ENCODE peak calls at places on chromosomes 16 and 17, in seven cellular contexts. G is HepG2, E is HCT116, A is GM12878, U is K562, L is SK-N-SH, Y is H1. X is an unnamed sample.

GRCh38 chr16:67539271-67539670 is 10.6 kb downstream of the RIPOR1 start:
- DNase-seq in G (no peak), E (no peak), A (no peak), U (no peak), L (no peak), Y (no peak), X (no peak)

GRCh38 chr16:55255890-55256289 is 68.1 kb upstream of the IRX6 start:
- DNase-seq in G (no peak), E (no peak), A (no peak), U (no peak), L (peak; percentile 14), Y (no peak), X (no peak)

GRCh38 chr17:37417852-37418251 is 11.2 kb downstream of the TADA2A start:
- DNase-seq in G (no peak), E (no peak), A (no peak), U (no peak), L (no peak), Y (no peak), X (no peak)

GRCh38 chr17:44738214-44738906 is 20.4 kb upstream of the ADAM11 start:
- DNase-seq in G (no peak), E (no peak), A (peak; percentile 17), U (no peak), L (no peak), Y (no peak), X (no peak)

GRCh38 chr17:80441133-80441578 is 26.2 kb downstream of the ENDOV start:
- DNase-seq in G (peak; percentile 35), E (no peak), A (no peak), U (peak; percentile 94), L (peak; percentile 59), Y (peak; percentile 95), X (no peak)

GRCh38 chr16:66382966-66383299 is 16.4 kb downstream of the CDH5 start:
- DNase-seq in G (peak; percentile 41), E (no peak), A (no peak), U (no peak), L (no peak), Y (no peak), X (peak; percentile 5)

GRCh38 chr16:23048164-23048563 is 101.1 kb downstream of the USP31 start:
- DNase-seq in G (no peak), E (no peak), A (no peak), U (no peak), L (no peak), Y (no peak), X (no peak)

GRCh38 chr17:1898872-1899271 is 69.1 kb downstream of the RPA1 start:
- DNase-seq in G (no peak), E (no peak), A (no peak), U (no peak), L (peak; percentile 41), Y (no peak), X (no peak)

DNA sequence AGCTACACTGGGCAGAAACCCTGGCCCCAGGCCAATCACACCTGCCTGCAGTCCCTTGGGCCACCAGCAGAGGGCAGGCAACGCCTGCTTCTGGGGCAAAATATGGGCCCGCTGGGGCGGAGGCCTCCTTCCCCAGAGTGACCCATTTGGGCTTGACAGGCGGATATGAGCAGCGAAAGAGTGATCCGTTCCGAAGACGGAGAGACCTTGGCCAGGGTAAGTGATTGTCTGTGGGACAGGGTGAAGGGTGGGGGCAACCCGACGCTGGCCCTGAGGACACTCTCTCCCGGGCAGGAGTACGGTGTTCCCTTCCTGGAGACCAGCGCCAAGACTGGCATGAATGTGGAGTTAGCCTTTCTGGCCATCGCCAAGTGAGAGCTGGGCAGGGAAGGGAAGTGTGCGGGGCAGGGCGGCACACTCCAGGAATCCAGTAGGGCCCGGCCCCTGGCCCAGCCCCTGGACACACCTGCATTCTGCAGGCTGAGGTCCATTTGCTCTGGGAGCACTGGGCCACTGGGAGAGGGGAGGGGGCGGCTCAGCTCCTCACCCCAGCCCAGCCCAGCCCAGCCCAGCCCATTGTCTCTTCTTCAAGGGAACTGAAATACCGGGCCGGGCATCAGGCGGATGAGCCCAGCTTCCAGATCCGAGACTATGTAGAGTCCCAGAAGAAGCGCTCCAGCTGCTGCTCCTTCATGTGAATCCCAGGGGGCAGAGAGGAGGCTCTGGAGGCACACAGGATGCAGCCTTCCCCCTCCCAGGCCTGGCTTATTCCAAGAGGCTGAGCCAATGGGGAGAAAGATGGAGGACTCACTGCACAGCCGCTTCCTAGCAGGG is 3.5 kb upstream of the NHERF1 start:
- DNase-seq in G (peak; percentile 67), E (peak; percentile 64), A (no peak), U (peak; percentile 80), L (peak; percentile 90), Y (peak; percentile 100), X (peak; percentile 52)
- H3K4me1 ChIP-seq in G (peaks cover 65% of the 10 kb centered on the region), E (peaks cover 17% of the 10 kb centered on the region), A (peaks cover 26% of the 10 kb centered on the region), U (peaks cover 28% of the 10 kb centered on the region), L (no peaks in the 10 kb centered on the region), Y (peaks cover 16% of the 10 kb centered on the region), X (peaks cover 18% of the 10 kb centered on the region)

GRCh38 chr17:31696184-31696602 is 162.9 kb downstream of the COPRS start:
- DNase-seq in G (peak; percentile 50), E (no peak), A (no peak), U (no peak), L (peak; percentile 90), Y (peak; percentile 49), X (no peak)
- TF ChIP-seq CTCF in G (no peak), E (no peak), A (no peak), U (no peak), L (peak; percentile 34), Y (peak; percentile 30), X (no peak)

GRCh38 chr17:41583137-41584127 is 3.3 kb downstream of the KRT14 start:
- DNase-seq in G (no peak), E (no peak), A (no peak), U (peak; percentile 30), L (no peak), Y (no peak), X (no peak)
- TF ChIP-seq SIN3A in G (no peak), E (no peak), A (no peak), U (no peak), L (no peak), Y (no peak), X (no peak)

GRCh38 chr16:89406277-89406888 is 84.0 kb downstream of the ANKRD11 start:
- DNase-seq in G (no peak), E (no peak), A (no peak), U (no peak), L (no peak), Y (no peak), X (no peak)
- H3K4me1 ChIP-seq in G (peaks cover 85% of the 10 kb centered on the region), E (peaks cover 5% of the 10 kb centered on the region), A (peaks cover 19% of the 10 kb centered on the region), U (peaks cover 41% of the 10 kb centered on the region), L (peaks cover 24% of the 10 kb centered on the region), Y (peaks cover 23% of the 10 kb centered on the region), X (peaks cover 73% of the 10 kb centered on the region)

GRCh38 chr17:74859439-74860228 is at the start of gene GRIN2C:
- DNase-seq in G (no peak), E (no peak), A (no peak), U (peak; percentile 63), L (peak; percentile 93), Y (peak; percentile 69), X (no peak)
- TF ChIP-seq CTCF in G (peak; percentile 38), E (no peak), A (no peak), U (no peak), L (peak; percentile 54), Y (peak; percentile 25), X (peak; percentile 89)

GRCh38 chr17:39235555-39236221 is 9.9 kb upstream of the STAC2 start:
- DNase-seq in G (peak; percentile 60), E (peak; percentile 87), A (peak; percentile 24), U (peak; percentile 83), L (peak; percentile 80), Y (peak; percentile 84), X (no peak)

GRCh38 chr17:39236981-39237441 is 11.3 kb upstream of the STAC2 start:
- DNase-seq in G (no peak), E (no peak), A (no peak), U (no peak), L (no peak), Y (no peak), X (no peak)

GRCh38 chr17:39237586-39237985 is 11.8 kb upstream of the STAC2 start:
- DNase-seq in G (no peak), E (no peak), A (no peak), U (no peak), L (no peak), Y (no peak), X (no peak)

GRCh38 chr17:39239640-39240314 is 14.0 kb upstream of the STAC2 start:
- DNase-seq in G (peak; percentile 55), E (peak; percentile 59), A (no peak), U (peak; percentile 78), L (peak; percentile 72), Y (peak; percentile 94), X (no peak)

GRCh38 chr17:39236383-39236927 is 10.7 kb upstream of the STAC2 start:
- DNase-seq in G (no peak), E (no peak), A (no peak), U (no peak), L (no peak), Y (no peak), X (no peak)
- TF ChIP-seq SIN3A in G (no peak), E (no peak), A (no peak), U (no peak), L (no peak), Y (no peak), X (no peak)

DNA sequence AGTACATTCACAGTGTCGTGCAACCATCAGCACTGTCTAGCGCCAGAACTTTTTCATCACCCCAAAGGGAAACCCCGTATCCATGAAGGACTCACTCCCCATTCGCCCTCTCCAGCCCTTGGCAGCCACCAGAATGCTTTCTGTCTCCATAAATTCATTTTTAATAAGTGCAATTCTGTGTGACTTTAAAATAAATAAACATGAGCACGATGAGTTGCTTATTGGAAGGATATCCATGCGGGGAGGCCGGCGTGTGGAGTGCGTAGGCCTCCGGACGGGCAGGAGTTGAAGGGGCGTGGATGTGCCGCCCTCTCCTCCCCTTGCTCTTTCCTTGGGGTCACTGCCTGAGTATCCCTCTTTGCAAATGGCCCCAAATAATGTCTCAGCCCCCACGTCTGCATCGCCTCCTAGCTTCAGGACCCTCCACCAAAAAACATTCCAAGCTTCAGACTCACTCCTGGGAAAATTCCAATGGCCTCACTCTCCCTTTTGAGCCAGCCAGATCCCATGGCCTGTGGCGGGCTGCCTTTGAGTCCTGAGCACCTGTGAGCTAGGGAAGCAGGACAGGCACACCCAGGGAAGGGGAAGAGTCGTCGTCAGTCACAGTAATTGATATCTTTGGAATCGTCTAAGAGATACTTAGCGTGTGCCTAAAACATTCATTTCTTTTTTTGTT is 306.3 kb downstream of the SEC14L1 start:
- DNase-seq in G (no peak), E (no peak), A (no peak), U (no peak), L (no peak), Y (no peak), X (no peak)
- H3K4me1 ChIP-seq in G (peaks cover 17% of the 10 kb centered on the region), E (peaks cover 25% of the 10 kb centered on the region), A (peaks cover 74% of the 10 kb centered on the region), U (peaks cover 61% of the 10 kb centered on the region), L (peaks cover 17% of the 10 kb centered on the region), Y (peaks cover 17% of the 10 kb centered on the region), X (peaks cover 77% of the 10 kb centered on the region)

GRCh38 chr16:26464576-26465266 is 602.0 kb upstream of the C16orf82 start:
- DNase-seq in G (no peak), E (no peak), A (no peak), U (no peak), L (no peak), Y (no peak), X (no peak)
- TF ChIP-seq CTCF in G (no peak), E (no peak), A (no peak), U (peak; percentile 15), L (no peak), Y (no peak), X (no peak)

GRCh38 chr17:76452646-76453430 is at the start of gene UBE2O:
- DNase-seq in G (peak; percentile 83), E (peak; percentile 86), A (no peak), U (peak; percentile 97), L (peak; percentile 100), Y (peak; percentile 98), X (no peak)
- TF ChIP-seq SIN3A in G (peak; percentile 32), E (peak; percentile 77), A (no peak), U (peak; percentile 72), L (no peak), Y (peak; percentile 42), X (no peak)

X was measured in Panc1.